ENCODE peak calls at places on chromosomes 13 and 19, in six cellular contexts. M is stimulated activated CD4-positive, alpha-beta T cell treated with anti-CD3 and anti-CD28 coated beads, Interleukin-4, amount 100 ng/mL, for 48 hours; K is fibroblast of mammary gland; C is lung; H is AG20443; L is Caco-2. W is an unnamed sample.

GRCh38 chr19:391199-391557 is 17.8 kb downstream of the C2CD4C start:
- DNase-seq in L (no peak), C (no peak), M (no peak), H (no peak), K (no peak), W (no peak)

GRCh38 chr13:110319774-110320509 is 12.9 kb downstream of the COL4A2 start:
- DNase-seq in L (no peak), H (peak; percentile 51), K (peak; percentile 78), C (no peak), M (peak; percentile 21), W (no peak)

GRCh38 chr19:1156305-1156801 is 17.7 kb downstream of the SBNO2 start:
- DNase-seq in K (peak; percentile 64), C (no peak), L (no peak), M (no peak), H (peak; percentile 82), W (no peak)

GRCh38 chr13:44155422-44156293 is 218.0 kb upstream of the SERP2 start:
- DNase-seq in C (peak; percentile 76), M (no peak), K (peak; percentile 51), L (no peak), H (peak; percentile 73), W (no peak)

GRCh38 chr19:46475976-46476375 is 4.6 kb upstream of the PNMA8A start:
- DNase-seq in K (peak; percentile 73), L (no peak), M (no peak), H (no peak), C (no peak), W (no peak)

GRCh38 chr13:32804673-32805260 is 211.5 kb upstream of the KL start:
- DNase-seq in H (no peak), L (no peak), C (no peak), K (peak; percentile 14), M (no peak), W (peak; percentile 52)

GRCh38 chr19:43648633-43649032 is 9.0 kb upstream of the CADM4 start:
- DNase-seq in C (no peak), H (no peak), K (no peak), L (no peak), M (no peak), W (no peak)

GRCh38 chr13:60379837-60380236 is 17.2 kb upstream of the TDRD3 start:
- DNase-seq in M (no peak), L (no peak), K (no peak), C (no peak), H (no peak), W (no peak)

GRCh38 chr13:94248454-94249233 is 230.8 kb downstream of the DCT start:
- DNase-seq in L (no peak), H (no peak), K (peak; percentile 48), M (no peak), C (no peak), W (no peak)

GRCh38 chr19:11299946-11300810 is 4.2 kb downstream of the TSPAN16 start:
- DNase-seq in H (no peak), L (no peak), C (no peak), K (no peak), M (no peak), W (no peak)

GRCh38 chr19:32339988-32340874 is 5.2 kb upstream of the ZNF507 start:
- DNase-seq in L (peak; percentile 76), H (peak; percentile 75), K (peak; percentile 47), M (peak; percentile 24), C (peak; percentile 63), W (peak; percentile 64)

GRCh38 chr13:26881154-26881553 is 120.6 kb upstream of the GPR12 start:
- DNase-seq in K (peak; percentile 35), L (no peak), H (no peak), M (no peak), C (no peak), W (peak; percentile 37)

GRCh38 chr13:36082806-36083205 is 48.4 kb downstream of the DCLK1 start:
- DNase-seq in C (no peak), H (no peak), L (no peak), K (no peak), M (no peak), W (no peak)

GRCh38 chr19:3389876-3390361 is 23.5 kb downstream of the NFIC start:
- DNase-seq in K (peak; percentile 69), C (no peak), M (no peak), L (no peak), H (peak; percentile 58), W (peak; percentile 93)

GRCh38 chr13:88622362-88622973 is 951.3 kb downstream of the SLITRK5 start:
- DNase-seq in M (no peak), C (no peak), K (no peak), L (no peak), H (no peak), W (no peak)

GRCh38 chr13:105971312-105971711 is 564.1 kb downstream of the EFNB2 start:
- DNase-seq in L (no peak), K (no peak), M (no peak), H (no peak), C (no peak), W (no peak)

GRCh38 chr13:41581884-41582547 is 124.7 kb downstream of the RGCC start:
- DNase-seq in M (no peak), C (no peak), L (no peak), K (peak; percentile 49), H (no peak), W (no peak)

GRCh38 chr13:69109891-69110525 is 997.6 kb upstream of the ATXN8OS start:
- DNase-seq in M (no peak), K (no peak), L (no peak), H (no peak), C (no peak), W (no peak)

GRCh38 chr13:98761126-98761978 is 8.9 kb upstream of the SLC15A1 start:
- DNase-seq in C (no peak), H (peak; percentile 60), M (no peak), L (no peak), K (peak; percentile 85), W (peak; percentile 45)

GRCh38 chr13:54183728-54184127 is 1155.1 kb downstream of the OLFM4 start:
- DNase-seq in C (no peak), M (no peak), K (no peak), H (no peak), L (no peak), W (no peak)

GRCh38 chr13:44918323-44919102 is 70.8 kb downstream of the NUFIP1 start:
- DNase-seq in C (peak; percentile 90), L (peak; percentile 96), M (peak; percentile 71), K (peak; percentile 97), H (peak; percentile 89), W (no peak)

W was measured in T47D.